ENCODE peak calls at places on chromosomes 4 and X, in six cellular contexts. K is K562, L is HepG2, I is GM12878, T is H1, H is HCT116. C is an unnamed sample.
A peak's percentile ranks its signal among the peaks of the same experiment; 100 is the strongest.

GRCh38 chr4:3045500-3045850 is 28.9 kb downstream of the HTT-AS start:
- DNase-seq in T (no peak), K (no peak), L (no peak), H (no peak), I (no peak), C (no peak)

GRCh38 chr4:98514930-98515809 is 143.2 kb downstream of the TSPAN5 start:
- DNase-seq in L (no peak), T (no peak), H (no peak), I (no peak), K (no peak), C (no peak)

GRCh38 chr4:162163892-162164759 is at the start of gene FSTL5:
- DNase-seq in T (peak; percentile 99), H (no peak), L (peak; percentile 16), I (no peak), K (peak; percentile 1), C (peak; percentile 75)

GRCh38 chrX:10620121-10620699 is at the start of gene MID1:
- DNase-seq in H (peak; percentile 55), L (no peak), K (no peak), T (peak; percentile 60), I (no peak), C (peak; percentile 83)

GRCh38 chr4:152635876-152636275 is 43.9 kb downstream of the TMEM154 start:
- DNase-seq in K (no peak), I (no peak), H (no peak), T (no peak), L (no peak), C (no peak)

GRCh38 chrX:70664726-70665125 is 220.1 kb downstream of the DLG3 start:
- DNase-seq in L (peak; percentile 19), K (no peak), T (no peak), I (no peak), H (peak; percentile 16), C (peak; percentile 22)

GRCh38 chr4:77076889-77077635 is 1.3 kb upstream of the CCNI start:
- DNase-seq in L (no peak), H (no peak), T (no peak), K (no peak), I (no peak), C (no peak)

GRCh38 chr4:85932371-85933305 is 427.2 kb downstream of the MAPK10 start:
- DNase-seq in T (no peak), I (no peak), H (no peak), L (no peak), K (no peak), C (no peak)

GRCh38 chr4:94472056-94472826 is 20.5 kb downstream of the PDLIM5 start:
- DNase-seq in K (no peak), H (no peak), T (no peak), L (peak; percentile 41), I (no peak), C (no peak)

GRCh38 chrX:41922694-41923171 is 621 bp downstream of the CASK start:
- DNase-seq in I (no peak), K (no peak), T (peak; percentile 49), L (no peak), H (no peak), C (no peak)

GRCh38 chr4:155573126-155573525 is 93.5 kb upstream of the GUCY1A1 start:
- DNase-seq in K (no peak), T (no peak), L (no peak), I (no peak), H (no peak), C (no peak)

GRCh38 chrX:41066391-41066790 is 18.9 kb upstream of the USP9X start:
- DNase-seq in K (no peak), H (no peak), T (no peak), I (no peak), L (no peak), C (no peak)

GRCh38 chrX:65999563-66000148 is 40.2 kb downstream of the VSIG4 start:
- DNase-seq in T (no peak), H (no peak), I (no peak), K (peak; percentile 42), L (no peak), C (no peak)

GRCh38 chr4:53479731-53480525 is 102.5 kb downstream of the FIP1L1 start:
- DNase-seq in L (no peak), I (no peak), K (no peak), H (no peak), T (no peak), C (no peak)

GRCh38 chr4:6324461-6324998 is 54.9 kb downstream of the WFS1 start:
- DNase-seq in T (no peak), I (no peak), K (no peak), L (no peak), H (no peak), C (no peak)
- TF ChIP-seq ZNF274 in T (no peak), I (no peak), K (no peak), L (no peak), H (no peak), C (no peak)

GRCh38 chr4:118843237-118843636 is 7.3 kb upstream of the SEC24D start:
- DNase-seq in T (no peak), K (no peak), H (no peak), I (no peak), L (no peak), C (no peak)

GRCh38 chr4:118842055-118842454 is 6.1 kb upstream of the SEC24D start:
- DNase-seq in I (no peak), L (no peak), T (no peak), H (peak; percentile 68), K (no peak), C (no peak)

GRCh38 chr4:118835896-118836762 is at the start of gene SEC24D:
- DNase-seq in K (peak; percentile 99), L (peak; percentile 73), I (no peak), T (peak; percentile 95), H (peak; percentile 50), C (peak; percentile 63)

GRCh38 chr4:118836763-118837507 is 1.0 kb upstream of the SEC24D start:
- DNase-seq in K (no peak), L (no peak), H (no peak), T (no peak), I (no peak), C (no peak)

GRCh38 chr4:118839221-118839927 is 3.4 kb upstream of the SEC24D start:
- DNase-seq in K (no peak), I (no peak), L (no peak), T (no peak), H (no peak), C (no peak)
- H3K4me3 ChIP-seq in K (no peak overlapping the region), I (no peak overlapping the region), L (no peak overlapping the region), T (no peak overlapping the region), H (no peak overlapping the region), C (no peak overlapping the region)

DNA sequence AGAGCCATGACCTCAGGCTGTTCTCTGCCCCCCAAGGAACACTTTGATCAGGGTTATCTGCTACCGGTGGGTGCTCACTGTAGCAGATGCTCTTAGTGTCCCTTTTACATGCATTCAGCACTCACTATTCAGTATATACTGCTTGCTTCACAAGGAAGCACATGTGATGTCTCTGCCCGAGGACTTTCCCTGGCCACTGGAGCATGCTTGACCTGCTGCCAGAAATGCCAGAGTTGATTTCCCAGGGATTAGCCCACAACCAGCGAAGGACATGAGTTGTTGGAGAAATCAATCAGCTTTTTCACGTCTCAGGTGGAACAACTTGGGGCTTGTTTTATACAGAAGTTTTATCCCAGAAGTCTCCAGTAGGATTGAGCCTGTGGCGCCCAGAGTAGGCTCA is 51.2 kb upstream of the RPS6KA3 start:
- DNase-seq in I (no peak), H (no peak), K (no peak), L (no peak), T (no peak), C (no peak)
- H3K4me1 ChIP-seq in I (peaks cover 4% of the 10 kb centered on the region), H (no peaks in the 10 kb centered on the region), K (no peaks in the 10 kb centered on the region), L (peaks cover 55% of the 10 kb centered on the region), T (no peaks in the 10 kb centered on the region), C (no peaks in the 10 kb centered on the region)

GRCh38 chr4:103046416-103047290 is 27.1 kb upstream of the SLC9B1 start:
- DNase-seq in I (no peak), L (peak; percentile 50), T (no peak), K (peak; percentile 63), H (peak; percentile 19), C (peak; percentile 27)
- TF ChIP-seq ZNF274 in I (no peak), L (no peak), T (no peak), K (no peak), H (no peak), C (no peak)

DNA sequence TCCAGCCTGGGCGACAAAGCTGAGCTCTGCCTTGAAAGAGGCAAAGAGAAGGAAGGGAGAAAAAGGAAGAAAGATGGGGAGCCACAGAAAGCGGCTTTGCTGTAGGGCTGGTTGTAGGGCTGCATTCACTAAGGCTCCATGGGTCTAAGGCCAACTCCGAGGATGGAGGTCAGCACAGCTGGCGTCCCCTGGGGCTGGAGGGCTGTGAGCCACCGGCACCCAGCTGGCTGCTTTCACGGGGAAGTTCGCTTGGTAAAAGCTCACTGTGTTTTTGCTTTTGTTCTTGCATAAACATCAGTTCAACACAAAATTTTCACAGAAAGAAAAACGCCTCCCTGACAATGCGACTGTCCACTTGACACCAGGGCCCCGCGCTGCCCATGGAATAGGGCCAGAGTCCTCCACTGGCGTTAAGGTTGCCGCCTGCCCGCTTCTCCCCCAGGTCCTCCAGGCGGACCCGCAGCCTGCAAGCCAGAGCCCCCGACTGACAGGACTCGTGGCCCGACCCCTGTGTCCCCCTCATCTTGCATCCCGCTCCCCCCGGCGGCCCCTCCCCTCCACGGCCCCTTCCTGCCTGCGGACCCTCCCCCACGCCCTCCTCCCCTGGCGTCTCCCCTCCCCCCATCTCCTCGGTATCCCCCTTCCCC is 1.1 kb downstream of the RNF212 start:
- DNase-seq in T (no peak), L (no peak), K (no peak), H (no peak), I (no peak), C (no peak)
- H3K4me3 ChIP-seq in T (no peak overlapping the region), L (no peak overlapping the region), K (no peak overlapping the region), H (no peak overlapping the region), I (no peak overlapping the region), C (no peak overlapping the region)

DNA sequence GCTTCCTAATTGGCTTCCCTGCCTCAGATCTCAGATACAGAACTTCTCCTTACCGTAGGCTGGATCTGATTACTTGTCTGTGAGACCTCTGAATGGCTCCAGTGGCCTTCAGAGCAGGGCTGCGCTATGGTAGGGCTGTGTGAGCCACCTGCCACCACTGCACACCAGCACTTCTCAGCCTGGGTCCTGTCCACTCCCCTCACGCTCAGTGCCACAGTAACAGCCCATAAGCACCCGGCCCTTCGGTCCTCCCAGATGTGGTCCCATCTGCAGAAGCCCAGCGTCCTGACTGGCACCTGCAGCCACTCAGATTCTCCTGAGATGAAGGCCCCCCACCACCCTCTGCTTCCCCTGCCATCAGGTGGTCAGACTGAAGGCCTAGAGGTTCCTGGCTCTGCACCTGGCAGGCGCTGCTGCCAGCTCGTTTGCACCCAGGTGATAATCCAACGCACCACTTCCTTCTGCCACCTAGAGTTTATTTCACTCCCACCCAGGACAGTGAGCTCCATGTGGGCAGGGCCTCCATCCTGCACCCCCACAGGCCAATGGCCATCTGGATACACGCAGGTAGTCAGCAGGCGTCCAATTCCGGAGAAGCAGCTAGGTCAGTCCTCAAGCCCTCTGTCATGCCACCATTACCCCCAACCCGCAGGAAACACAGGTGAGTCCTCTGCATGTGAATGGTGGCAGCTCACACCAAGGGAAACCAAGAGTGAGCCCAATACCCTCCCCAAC is 5.4 kb downstream of the WDR1 start:
- DNase-seq in I (no peak), K (no peak), L (no peak), T (peak; percentile 51), H (no peak), C (no peak)
- H3K4me1 ChIP-seq in I (peaks cover 14% of the 10 kb centered on the region), K (peaks cover 26% of the 10 kb centered on the region), L (peaks cover 94% of the 10 kb centered on the region), T (peaks cover 18% of the 10 kb centered on the region), H (peaks cover 57% of the 10 kb centered on the region), C (peaks cover 37% of the 10 kb centered on the region)

GRCh38 chr4:48071171-48071570 is 54.6 kb downstream of the NIPAL1 start:
- DNase-seq in L (no peak), H (no peak), I (no peak), K (no peak), T (no peak), C (no peak)
- TF ChIP-seq ZNF274 in L (no peak), H (no peak), I (no peak), K (no peak), T (no peak), C (no peak)

GRCh38 chrX:150408561-150408960 is 45.4 kb downstream of the MAMLD1 start:
- DNase-seq in I (no peak), K (no peak), L (no peak), H (no peak), T (no peak), C (no peak)
- H3K4me3 ChIP-seq in I (no peak overlapping the region), K (no peak overlapping the region), L (no peak overlapping the region), H (no peak overlapping the region), T (no peak overlapping the region), C (no peak overlapping the region)

C was measured in NT2/D1.